ENCODE peak calls at places on chromosome 21, in seven cellular contexts. S is IMR-90, C is neuronal stem cell, R is mesendoderm, J is H9, A is mesenchymal stem cell, F is H1. O is an unnamed sample.

GRCh38 chr21:46151989-46152938 is 3.1 kb downstream of the FTCD start:
- DNase-seq in C (no peak), S (no peak), F (no peak), A (no peak), J (peak; percentile 24), R (no peak), O (no peak)

GRCh38 chr21:24939288-24939687 is 668.0 kb downstream of the MRPL39 start:
- DNase-seq in F (no peak), J (no peak), C (no peak), R (no peak), A (no peak), S (no peak), O (no peak)

GRCh38 chr21:17925000-17925610 is 105.9 kb upstream of the C21orf91 start:
- DNase-seq in F (no peak), S (peak; percentile 54), J (peak; percentile 61), R (peak; percentile 86), A (peak; percentile 66), C (peak; percentile 53), O (peak; percentile 63)

GRCh38 chr21:45910548-45911221 is 70.9 kb upstream of the COL6A1 start:
- DNase-seq in R (no peak), C (no peak), A (no peak), S (no peak), F (no peak), J (no peak), O (no peak)

GRCh38 chr21:45640888-45641479 is 2.5 kb upstream of the PCBP3 start:
- DNase-seq in J (peak; percentile 82), S (peak; percentile 18), C (no peak), A (peak; percentile 90), F (no peak), R (peak; percentile 76), O (no peak)

GRCh38 chr21:45580576-45581321 is 38.5 kb upstream of the SLC19A1 start:
- DNase-seq in F (no peak), C (no peak), R (peak; percentile 51), J (no peak), A (no peak), S (no peak), O (no peak)

GRCh38 chr21:21286170-21286798 is 288.1 kb downstream of the NCAM2 start:
- DNase-seq in J (no peak), C (no peak), F (no peak), R (no peak), A (no peak), S (no peak), O (no peak)

GRCh38 chr21:46158666-46159300 is 3.4 kb upstream of the FTCD start:
- DNase-seq in J (no peak), A (no peak), S (no peak), F (no peak), C (no peak), R (no peak), O (no peak)

GRCh38 chr21:46001821-46002681 is 20.5 kb downstream of the COL6A1 start:
- DNase-seq in C (no peak), A (no peak), R (no peak), F (no peak), J (peak; percentile 21), S (no peak), O (no peak)

DNA sequence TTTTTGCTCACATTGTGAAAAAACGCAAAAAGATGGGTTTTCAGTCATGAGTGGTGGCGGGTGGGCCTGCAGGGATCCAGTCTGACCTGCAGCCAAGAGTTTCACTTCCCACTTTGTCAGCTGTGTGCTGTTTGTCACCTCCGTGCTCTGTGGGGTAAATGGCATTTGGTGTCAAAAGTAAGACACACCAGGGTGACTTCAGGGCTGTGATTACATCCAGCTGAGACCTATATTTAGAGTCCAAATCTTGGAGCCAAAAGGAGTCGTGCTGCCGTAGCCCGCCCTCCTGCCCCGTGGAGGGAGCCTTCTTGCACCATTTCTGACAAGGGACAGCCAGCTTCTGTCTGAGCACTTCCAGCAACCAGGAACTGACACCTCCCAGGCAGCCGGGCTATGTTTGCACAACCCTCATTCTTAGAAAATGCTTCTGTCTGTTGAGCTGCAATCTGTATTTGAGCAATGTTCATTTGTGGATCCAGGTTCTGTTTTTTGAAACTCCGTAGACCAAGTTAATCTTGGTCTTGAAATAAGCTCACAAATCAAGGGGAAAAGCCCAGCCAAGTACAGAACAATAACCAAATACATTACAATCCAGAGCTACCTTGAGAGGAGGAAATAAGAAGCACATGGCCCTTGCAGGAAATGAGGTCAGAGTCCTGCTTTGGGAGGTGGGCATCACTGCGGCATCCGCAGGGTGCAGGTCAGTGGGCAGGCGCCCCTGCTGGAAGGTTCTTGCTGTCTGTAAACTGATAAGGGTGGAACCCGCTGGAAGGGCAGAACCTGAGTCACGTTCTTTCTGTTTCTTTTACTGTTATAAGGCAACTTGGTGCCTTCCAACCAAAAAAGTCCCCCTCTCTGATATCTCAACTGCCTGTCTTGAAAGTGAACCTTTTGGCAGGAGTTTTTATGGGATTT is 14.4 kb downstream of the ABCG1 start:
- DNase-seq in C (no peak), R (peak; percentile 61), S (peak; percentile 20), F (no peak), J (peak; percentile 48), A (peak; percentile 73), O (peak; percentile 88)
- H3K4me1 ChIP-seq in C (peaks cover 5% of the 10 kb centered on the region), R (peaks cover 2% of the 10 kb centered on the region), S (peaks cover 27% of the 10 kb centered on the region), F (peaks cover 7% of the 10 kb centered on the region), J (no peaks in the 10 kb centered on the region), A (peaks cover 15% of the 10 kb centered on the region), O (peaks cover 16% of the 10 kb centered on the region)

GRCh38 chr21:29343517-29343916 is 44.8 kb downstream of the BACH1 start:
- DNase-seq in S (peak; percentile 94), F (no peak), R (no peak), A (peak; percentile 78), C (no peak), J (no peak), O (peak; percentile 73)

GRCh38 chr21:29346771-29347170 is 48.0 kb downstream of the BACH1 start:
- DNase-seq in A (no peak), F (no peak), S (no peak), R (no peak), C (no peak), J (no peak), O (no peak)

GRCh38 chr21:29347274-29347681 is 48.6 kb downstream of the BACH1 start:
- DNase-seq in A (peak; percentile 40), R (no peak), C (no peak), S (peak; percentile 55), F (no peak), J (no peak), O (no peak)

GRCh38 chr21:29349702-29350101 is 51.0 kb downstream of the BACH1 start:
- DNase-seq in F (no peak), J (no peak), R (no peak), S (no peak), A (no peak), C (no peak), O (no peak)

GRCh38 chr21:29346281-29346680 is 47.6 kb downstream of the BACH1 start:
- DNase-seq in S (no peak), F (no peak), R (no peak), J (no peak), A (no peak), C (no peak), O (no peak)
- H3K4me2 ChIP-seq in S (no peak overlapping the region), F (no peak overlapping the region), R (no peak overlapping the region), J (no peak overlapping the region), A (no peak overlapping the region), C (no peak overlapping the region), O (no peak overlapping the region)

GRCh38 chr21:23507501-23507900 is 2099.8 kb downstream of the MRPL39 start:
- DNase-seq in F (no peak), J (no peak), R (no peak), A (no peak), C (no peak), S (no peak), O (no peak)
- H3K18ac ChIP-seq in F (no peak overlapping the region), J (no peak overlapping the region), R (no peak overlapping the region), A (no peak overlapping the region), C (no peak overlapping the region), S (no peak overlapping the region), O (no peak overlapping the region)

GRCh38 chr21:35138665-35139381 is 89.7 kb upstream of the RUNX1 start:
- DNase-seq in R (no peak), C (no peak), J (no peak), S (peak; percentile 95), A (peak; percentile 54), F (no peak), O (peak; percentile 92)
- H3K4me1 ChIP-seq in R (peaks cover 4% of the 10 kb centered on the region), C (no peaks in the 10 kb centered on the region), J (no peaks in the 10 kb centered on the region), S (peaks cover 14% of the 10 kb centered on the region), A (peaks cover 13% of the 10 kb centered on the region), F (no peaks in the 10 kb centered on the region), O (peaks cover 14% of the 10 kb centered on the region)

GRCh38 chr21:42536601-42537000 is 22.9 kb downstream of the SLC37A1 start:
- DNase-seq in F (no peak), J (no peak), S (no peak), R (no peak), C (no peak), A (no peak), O (no peak)

GRCh38 chr21:42537106-42537742 is 23.6 kb downstream of the SLC37A1 start:
- DNase-seq in A (peak; percentile 29), C (no peak), S (no peak), F (no peak), R (no peak), J (no peak), O (no peak)

GRCh38 chr21:42534901-42535378 is 21.3 kb downstream of the SLC37A1 start:
- DNase-seq in R (no peak), S (no peak), F (no peak), C (no peak), A (no peak), J (no peak), O (no peak)

GRCh38 chr21:42534361-42534900 is 20.8 kb downstream of the SLC37A1 start:
- DNase-seq in S (no peak), F (no peak), J (peak; percentile 23), R (no peak), A (no peak), C (no peak), O (no peak)

DNA sequence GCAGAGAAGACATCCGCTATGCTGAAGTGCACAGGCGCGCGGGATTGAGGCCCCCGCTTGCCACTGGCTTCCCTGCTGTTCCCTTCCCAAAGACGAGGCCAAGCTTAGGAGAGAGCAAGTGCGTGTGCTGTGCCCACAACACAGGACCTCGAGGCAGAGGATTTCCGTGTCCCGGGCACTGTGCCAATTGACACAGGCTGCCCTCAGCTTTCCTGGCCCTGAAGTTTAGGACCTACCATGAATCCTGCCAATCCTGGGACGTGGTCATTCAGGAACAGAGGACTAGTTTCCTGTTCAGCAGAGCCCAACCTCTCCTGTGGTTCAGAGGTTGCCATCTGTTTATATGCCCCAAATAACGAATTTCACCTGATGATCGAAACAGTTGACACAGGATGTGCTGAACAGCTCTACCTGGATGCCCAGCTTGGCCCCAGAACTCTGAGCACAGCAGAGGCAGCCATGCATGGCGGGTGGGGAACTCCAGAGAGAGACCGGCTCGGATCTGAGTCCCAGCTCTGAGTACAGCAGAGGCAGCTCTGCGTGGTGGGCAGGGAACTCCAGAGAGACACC is 22.0 kb downstream of the SLC37A1 start:
- DNase-seq in C (no peak), S (no peak), A (no peak), R (no peak), F (no peak), J (no peak), O (no peak)
- H3K4me2 ChIP-seq in C (no peak overlapping the region), S (no peak overlapping the region), A (no peak overlapping the region), R (no peak overlapping the region), F (no peak overlapping the region), J (no peak overlapping the region), O (no peak overlapping the region)

GRCh38 chr21:39451332-39452206 is at the start of gene SH3BGR:
- DNase-seq in F (peak; percentile 33), J (peak; percentile 93), R (peak; percentile 89), C (no peak), S (no peak), A (no peak), O (no peak)
- H3K18ac ChIP-seq in F (no peak within 1 kb of the TSS), J (no peak within 1 kb of the TSS), R (peak within 1 kb of the TSS; percentile 52), C (peak within 1 kb of the TSS; percentile 24), S (no peak within 1 kb of the TSS), A (no peak within 1 kb of the TSS), O (no peak within 1 kb of the TSS)

GRCh38 chr21:15053531-15053930 is 11.3 kb downstream of the NRIP1 start:
- DNase-seq in F (no peak), R (no peak), J (no peak), C (no peak), A (no peak), S (no peak), O (no peak)
- H3K4me1 ChIP-seq in F (peaks cover 11% of the 10 kb centered on the region), R (peaks cover 19% of the 10 kb centered on the region), J (peaks cover 6% of the 10 kb centered on the region), C (peaks cover 11% of the 10 kb centered on the region), A (peaks cover 3% of the 10 kb centered on the region), S (peaks cover 11% of the 10 kb centered on the region), O (peaks cover 8% of the 10 kb centered on the region)

O was measured in trophoblast cell.